ENCODE peak calls at places on chromosomes 6 and 20, in four cellular contexts. H, F, E and K are unnamed samples.

GRCh38 chr20:61736001-61736635 is 329.6 kb downstream of the TAF4 start:
- DNase-seq in E (no peak), H (no peak), F (no peak), K (no peak)

GRCh38 chr6:149636116-149636515 is 12.4 kb downstream of the KATNA1 start:
- DNase-seq in F (peak), H (no peak), E (no peak), K (peak)

GRCh38 chr6:26743941-26744699 is 84.6 kb upstream of the ZNF322 start:
- DNase-seq in E (no peak), H (peak), F (peak), K (peak)

GRCh38 chr20:48530957-48531356 is 296.8 kb downstream of the PREX1 start:
- DNase-seq in H (no peak), F (no peak), E (no peak), K (no peak)

GRCh38 chr6:41252401-41252800 is 24.3 kb downstream of the TREML4 start:
- DNase-seq in E (no peak), F (no peak), H (no peak), K (no peak)

GRCh38 chr6:82363368-82364086 is at the start of gene TPBG:
- DNase-seq in F (peak), E (peak), H (peak), K (peak)

GRCh38 chr6:46997646-46998045 is 44.5 kb downstream of the ADGRF1 start:
- DNase-seq in H (no peak), F (no peak), E (no peak), K (no peak)

GRCh38 chr20:51760905-51761544 is 7.2 kb downstream of the ATP9A start:
- DNase-seq in F (peak), E (no peak), H (no peak), K (peak)

GRCh38 chr6:11232968-11233626 is 629 bp upstream of the NEDD9 start:
- DNase-seq in E (no peak), F (peak), H (peak), K (no peak)

GRCh38 chr20:50111120-50111828 is 1.7 kb downstream of the UBE2V1 start:
- DNase-seq in E (no peak), F (peak), H (no peak), K (peak)

GRCh38 chr6:111872521-111873177 is 603 bp downstream of the FYN start:
- DNase-seq in H (peak), E (peak), F (peak), K (peak)

GRCh38 chr20:8310618-8311017 is 178.6 kb downstream of the PLCB1 start:
- DNase-seq in H (no peak), E (no peak), F (peak), K (no peak)

GRCh38 chr6:11129908-11130565 is 18.5 kb upstream of the ERVFRD-1 start:
- DNase-seq in E (no peak), F (no peak), H (no peak), K (no peak)

GRCh38 chr6:127249619-127250018 is 17.0 kb upstream of the RNF146 start:
- DNase-seq in E (no peak), H (no peak), F (peak), K (no peak)

GRCh38 chr6:95203153-95203754 is 374.1 kb upstream of the MANEA start:
- DNase-seq in E (no peak), H (peak), F (peak), K (peak)

GRCh38 chr6:129671442-129672344 is 38.3 kb downstream of the ARHGAP18 start:
- DNase-seq in E (no peak), F (peak), H (peak), K (peak)

GRCh38 chr6:104472245-104472644 is 387.5 kb downstream of the HACE1 start:
- DNase-seq in F (no peak), E (no peak), H (no peak), K (no peak)

GRCh38 chr6:105940990-105941389 is 145.1 kb upstream of the PRDM1 start:
- DNase-seq in F (peak), E (no peak), H (no peak), K (no peak)

GRCh38 chr20:47348539-47349142 is 7.9 kb downstream of the ZMYND8 start:
- DNase-seq in H (no peak), F (peak), E (no peak), K (peak)

GRCh38 chr20:51500311-51500710 is 42.2 kb downstream of the NFATC2 start:
- DNase-seq in H (peak), E (no peak), F (no peak), K (no peak)

GRCh38 chr20:5080384-5080877 is 39.3 kb downstream of the PCNA start:
- DNase-seq in H (no peak), E (no peak), F (no peak), K (peak)

GRCh38 chr6:152206072-152206818 is 398.8 kb downstream of the ESR1 start:
- DNase-seq in F (peak), E (no peak), H (no peak), K (peak)

GRCh38 chr20:53778041-53778516 is 184.4 kb upstream of the ZNF217 start:
- DNase-seq in E (no peak), F (no peak), H (no peak), K (no peak)

GRCh38 chr6:7640607-7641577 is 50.9 kb downstream of the SNRNP48 start:
- DNase-seq in F (peak), H (no peak), E (no peak), K (peak)

GRCh38 chr6:144895890-144896289 is 610.8 kb downstream of the UTRN start:
- DNase-seq in H (no peak), F (no peak), E (no peak), K (no peak)

GRCh38 chr6:144330588-144330987 is 45.5 kb downstream of the UTRN start:
- DNase-seq in H (no peak), E (no peak), F (peak), K (no peak)

GRCh38 chr6:16684896-16685554 is 76.2 kb downstream of the ATXN1 start:
- DNase-seq in F (no peak), H (peak), E (no peak), K (peak)

GRCh38 chr6:3380344-3381232 is 76.3 kb downstream of the SLC22A23 start:
- DNase-seq in H (no peak), F (no peak), E (no peak), K (no peak)